ENCODE peak calls at places on chromosomes 12 and 14, in five cellular contexts. J, P, I, A and K are unnamed samples.

GRCh38 chr14:35134329-35135123 is 12.2 kb downstream of the PRORP start:
- DNase-seq in J (no peak), P (no peak), I (no peak), A (no peak), K (no peak)

GRCh38 chr12:1422604-1423315 is 171.6 kb downstream of the FBXL14 start:
- DNase-seq in J (no peak), P (no peak), I (no peak), A (no peak), K (no peak)

GRCh38 chr12:31238764-31239387 is 87.1 kb downstream of the SINHCAF start:
- DNase-seq in J (peak; percentile 57), P (peak; percentile 73), I (peak; percentile 50), A (peak; percentile 44), K (peak; percentile 31)

GRCh38 chr12:4556730-4557519 is 5.1 kb upstream of the DYRK4 start:
- DNase-seq in J (no peak), P (no peak), I (no peak), A (no peak), K (no peak)

GRCh38 chr12:123939716-123940626 is 32.7 kb downstream of the CCDC92 start:
- DNase-seq in J (no peak), P (no peak), I (no peak), A (no peak), K (no peak)

GRCh38 chr12:127559349-127560040 is 707.5 kb upstream of the TMEM132C start:
- DNase-seq in J (peak; percentile 13), P (peak; percentile 56), I (peak; percentile 94), A (peak; percentile 53), K (no peak)

GRCh38 chr14:71586131-71586893 is 345.9 kb upstream of the RGS6 start:
- DNase-seq in J (no peak), P (no peak), I (peak; percentile 59), A (no peak), K (no peak)

GRCh38 chr12:122939151-122939550 is 27.1 kb downstream of the ABCB9 start:
- DNase-seq in J (no peak), P (no peak), I (no peak), A (no peak), K (no peak)

GRCh38 chr14:87233266-87233665 is 759.7 kb downstream of the GALC start:
- DNase-seq in J (no peak), P (peak; percentile 64), I (no peak), A (no peak), K (no peak)

GRCh38 chr12:112828534-112828933 is 37.0 kb downstream of the RPH3A start:
- DNase-seq in J (no peak), P (no peak), I (no peak), A (no peak), K (no peak)
- H3K27ac ChIP-seq in J (no peak overlapping the region), P (no peak overlapping the region), I (no peak overlapping the region), A (no peak overlapping the region), K (no peak overlapping the region)

DNA sequence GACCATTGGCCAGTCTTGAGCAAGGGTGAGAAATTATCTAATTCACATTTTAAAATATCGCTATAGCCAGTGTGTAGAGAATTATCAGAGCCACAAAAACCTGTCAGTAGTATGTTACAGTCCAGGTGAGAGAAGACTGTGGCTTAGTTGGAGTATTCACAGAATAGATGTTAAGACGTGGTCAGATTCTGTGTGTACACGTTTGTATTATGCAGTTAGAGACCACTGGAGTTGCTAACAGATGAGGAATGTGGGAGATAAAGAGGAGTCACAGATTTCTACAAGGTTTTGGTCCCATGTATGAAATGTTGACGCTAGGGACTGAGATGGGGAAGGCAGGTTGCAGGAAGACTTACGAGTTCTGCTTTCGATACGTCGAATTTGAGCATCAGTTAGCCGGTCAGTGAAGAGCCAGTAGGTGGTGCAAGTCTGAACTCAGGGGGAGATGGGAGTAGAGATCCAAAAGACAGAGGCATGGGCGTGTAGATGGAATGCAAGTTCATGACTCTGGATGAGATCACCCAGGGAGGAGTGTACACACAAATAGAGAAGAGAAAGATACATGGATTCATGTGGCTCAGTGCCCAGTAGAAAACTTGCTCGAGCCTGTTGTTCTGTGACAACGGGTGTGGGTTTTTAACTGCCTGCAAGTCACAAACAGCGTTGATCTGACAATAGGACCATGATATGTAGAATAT is 114.8 kb upstream of the FLRT2 start:
- DNase-seq in J (no peak), P (no peak), I (peak; percentile 93), A (peak; percentile 47), K (no peak)
- TF ChIP-seq CTCF in J (no peak), P (no peak), I (peak; percentile 34), A (peak; percentile 44), K (no peak)

GRCh38 chr14:37054869-37055268 is 117.5 kb downstream of the SLC25A21 start:
- DNase-seq in J (no peak), P (no peak), I (no peak), A (no peak), K (no peak)
- H3K4me3 ChIP-seq in J (no peak overlapping the region), P (no peak overlapping the region), I (no peak overlapping the region), A (no peak overlapping the region), K (no peak overlapping the region)

DNA sequence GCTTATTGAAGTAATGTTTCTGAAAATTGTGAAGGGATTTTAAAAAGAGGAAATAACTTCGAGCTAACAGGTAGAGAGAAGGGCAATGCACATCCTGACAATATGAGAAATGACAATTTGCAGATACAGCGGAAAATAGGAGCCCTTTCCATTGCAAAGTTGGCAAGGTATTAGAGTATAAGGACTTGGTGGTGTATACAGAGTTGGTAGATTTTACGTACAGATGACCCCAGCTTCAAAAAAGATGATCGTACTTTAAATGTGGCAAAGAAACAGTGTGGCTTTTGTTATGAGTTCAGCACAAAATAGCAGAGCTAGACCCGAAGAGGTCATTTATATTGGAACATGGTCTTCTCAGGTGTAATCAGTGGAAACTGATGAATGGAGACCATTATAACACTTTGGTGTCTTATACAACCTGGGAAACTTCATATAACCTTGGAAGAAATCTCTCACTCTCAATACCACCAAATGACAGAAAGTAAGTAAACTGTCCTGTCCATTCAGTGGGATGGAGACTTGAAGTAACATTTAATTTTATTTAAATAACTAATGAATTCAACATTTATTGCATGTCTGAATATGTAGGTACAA is 2.3 kb downstream of the CLEC2B start:
- DNase-seq in J (no peak), P (peak; percentile 30), I (no peak), A (no peak), K (no peak)
- H3K27ac ChIP-seq in J (peak overlapping the region; percentile 35), P (peak overlapping the region; percentile 33), I (no peak overlapping the region), A (peak overlapping the region; percentile 95), K (no peak overlapping the region)

GRCh38 chr12:3303410-3304136 is 187.4 kb upstream of the PRMT8 start:
- DNase-seq in J (no peak), P (no peak), I (no peak), A (no peak), K (no peak)
- TF ChIP-seq CTCF in J (no peak), P (no peak), I (no peak), A (no peak), K (no peak)

DNA sequence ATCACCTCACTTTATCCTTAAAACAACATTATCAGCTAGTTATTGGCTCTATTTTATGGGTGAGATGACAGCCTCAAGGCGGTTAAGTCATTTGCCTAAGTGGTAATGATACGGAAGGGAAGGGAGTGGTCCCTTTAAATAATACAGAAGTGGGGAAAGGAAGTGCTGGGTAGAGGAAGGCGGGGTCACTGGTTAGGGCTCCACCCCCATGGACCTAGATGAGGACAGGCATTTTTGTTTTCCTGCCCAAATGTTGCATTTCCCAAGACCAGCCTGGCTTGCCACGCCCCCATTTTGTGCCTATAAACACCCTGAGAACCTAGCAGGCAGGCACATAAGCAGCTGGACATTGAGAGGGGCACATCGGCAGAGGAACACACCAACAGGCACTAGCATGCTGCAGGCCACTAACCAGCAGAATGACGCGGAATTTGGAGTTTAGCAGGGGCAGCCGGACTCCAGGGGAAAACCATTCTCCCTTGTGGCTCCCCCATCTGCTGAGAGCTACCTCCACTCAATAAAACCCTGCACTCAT is 100.9 kb downstream of the EPS8 start:
- DNase-seq in J (no peak), P (no peak), I (no peak), A (peak; percentile 60), K (no peak)
- H3K4me3 ChIP-seq in J (no peak overlapping the region), P (no peak overlapping the region), I (no peak overlapping the region), A (peak overlapping the region; percentile 23), K (peak overlapping the region; percentile 60)

GRCh38 chr14:104684449-104684821 is 5.0 kb upstream of the INF2 start:
- DNase-seq in J (no peak), P (no peak), I (no peak), A (no peak), K (no peak)

GRCh38 chr14:104687601-104688504 is 1.6 kb upstream of the INF2 start:
- DNase-seq in J (no peak), P (no peak), I (no peak), A (peak; percentile 81), K (no peak)

GRCh38 chr14:104686624-104687517 is 2.5 kb upstream of the INF2 start:
- DNase-seq in J (peak; percentile 25), P (peak; percentile 54), I (no peak), A (peak; percentile 28), K (no peak)

GRCh38 chr14:104685216-104685997 is 4.0 kb upstream of the INF2 start:
- DNase-seq in J (no peak), P (peak; percentile 47), I (no peak), A (peak; percentile 5), K (no peak)

DNA sequence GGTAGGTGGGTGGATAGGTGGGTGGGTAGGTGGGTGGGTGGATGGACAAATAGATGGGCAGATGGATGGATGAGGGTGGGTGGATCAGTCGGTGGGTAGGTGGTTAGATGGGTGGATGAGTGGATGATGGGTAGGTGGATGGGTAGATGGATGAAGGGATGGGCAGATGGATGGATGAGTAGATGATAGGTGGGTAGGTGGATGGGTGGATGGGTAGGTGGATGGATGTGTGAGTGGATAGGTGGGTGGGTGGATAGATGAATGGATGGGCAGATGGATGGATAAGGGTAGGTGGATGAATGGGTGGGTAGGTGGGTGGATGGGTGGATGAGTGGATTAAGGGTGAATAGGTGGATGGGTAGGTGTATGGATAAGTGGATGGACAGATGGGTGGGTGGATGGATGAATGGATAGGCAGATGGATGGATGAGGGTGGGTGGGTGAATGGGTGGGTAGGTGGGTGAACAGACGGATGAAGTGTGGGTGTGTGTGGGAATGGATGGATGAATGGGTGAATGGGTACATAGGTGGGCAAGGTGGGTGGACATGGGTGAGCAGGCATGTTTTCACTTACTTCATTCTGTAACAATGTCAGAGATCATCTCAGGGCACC is 3.3 kb upstream of the INF2 start:
- DNase-seq in J (no peak), P (no peak), I (no peak), A (no peak), K (no peak)
- H3K27ac ChIP-seq in J (no peak overlapping the region), P (peak overlapping the region; percentile 67), I (no peak overlapping the region), A (no peak overlapping the region), K (no peak overlapping the region)

DNA sequence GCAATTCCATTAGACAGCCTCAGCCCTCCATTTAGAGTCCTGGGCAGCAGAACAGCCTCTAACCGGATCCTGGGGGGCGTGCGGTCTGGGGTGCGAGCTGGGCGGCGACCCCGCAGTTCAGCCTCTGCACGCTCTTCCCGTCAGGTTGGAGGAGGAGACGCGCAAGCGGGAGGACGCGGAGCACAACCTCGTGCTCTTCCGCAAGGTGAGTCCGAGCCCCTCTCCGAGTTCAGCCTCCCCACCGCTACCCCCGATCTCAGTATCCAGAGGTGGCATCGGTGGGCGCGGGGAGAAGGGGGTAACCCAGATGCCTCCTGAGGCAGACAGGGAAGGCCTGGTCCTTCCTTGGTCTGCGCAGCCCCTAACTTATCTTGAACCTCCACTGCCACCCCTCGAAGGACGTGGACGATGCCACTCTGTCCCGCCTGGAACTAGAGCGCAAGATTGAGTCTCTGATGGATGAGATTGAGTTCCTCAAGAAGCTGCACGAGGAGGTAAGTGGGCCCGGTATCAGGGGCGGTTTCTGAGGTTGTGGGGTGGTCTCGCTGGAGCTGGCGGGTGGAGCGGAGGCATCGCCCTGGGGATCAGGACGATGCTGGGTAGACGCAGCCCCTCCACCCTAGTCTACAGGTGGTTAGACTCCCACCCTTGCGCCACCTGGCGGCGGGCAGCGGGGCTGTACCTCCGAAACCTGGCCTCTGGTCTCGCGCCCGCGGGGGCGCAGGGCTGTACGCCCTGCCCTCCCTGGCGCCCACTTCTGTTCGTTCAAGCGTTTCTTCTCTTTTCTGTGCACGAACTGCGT is 1.3 kb downstream of the PRPH start:
- DNase-seq in J (peak; percentile 66), P (peak; percentile 69), I (no peak), A (no peak), K (no peak)
- TF ChIP-seq CTCF in J (peak; percentile 80), P (peak; percentile 91), I (peak; percentile 47), A (peak; percentile 46), K (peak; percentile 64)